ENCODE peak calls at places on chromosomes 4 and X, in five cellular contexts. One of them, this sample, is unnamed.

GRCh38 chrX:20521245-20521644 is 254.5 kb upstream of the RPS6KA3 start:
- DNase-seq in trophoblast cell: peak
- DNase-seq in H1: no peak
- DNase-seq in neuronal stem cell: no peak
- DNase-seq in H9: no peak
- DNase-seq in this sample: peak

GRCh38 chrX:29528281-29528680 is 687.1 kb upstream of the MAGEB2 start:
- DNase-seq in neuronal stem cell: no peak
- DNase-seq in H9: no peak
- DNase-seq in H1: no peak
- DNase-seq in trophoblast cell: no peak
- DNase-seq in this sample: peak

GRCh38 chrX:53282313-53282712 is 929 bp upstream of the IQSEC2 start:
- DNase-seq in H9: no peak
- DNase-seq in neuronal stem cell: no peak
- DNase-seq in H1: no peak
- DNase-seq in trophoblast cell: no peak
- DNase-seq in this sample: no peak

GRCh38 chr4:71863457-71863856 is 79.6 kb upstream of the GC start:
- DNase-seq in H1: no peak
- DNase-seq in neuronal stem cell: no peak
- DNase-seq in trophoblast cell: no peak
- DNase-seq in H9: no peak
- DNase-seq in this sample: no peak

GRCh38 chrX:20585782-20586181 is 319.1 kb upstream of the RPS6KA3 start:
- DNase-seq in H1: no peak
- DNase-seq in neuronal stem cell: no peak
- DNase-seq in trophoblast cell: peak
- DNase-seq in H9: no peak
- DNase-seq in this sample: no peak

GRCh38 chrX:73728518-73729023 is 165.6 kb downstream of the CHIC1 start:
- DNase-seq in trophoblast cell: no peak
- DNase-seq in neuronal stem cell: peak
- DNase-seq in H9: no peak
- DNase-seq in H1: no peak
- DNase-seq in this sample: no peak

GRCh38 chr4:87543835-87544461 is 14.8 kb upstream of the SPARCL1 start:
- DNase-seq in trophoblast cell: peak
- DNase-seq in H9: no peak
- DNase-seq in H1: no peak
- DNase-seq in neuronal stem cell: no peak
- DNase-seq in this sample: peak

GRCh38 chrX:67555578-67556203 is 11.9 kb downstream of the AR start:
- DNase-seq in trophoblast cell: peak
- DNase-seq in H1: no peak
- DNase-seq in H9: peak
- DNase-seq in neuronal stem cell: no peak
- DNase-seq in this sample: peak

GRCh38 chr4:2186133-2186864 is 55.6 kb downstream of the HAUS3 start:
- DNase-seq in H9: peak
- DNase-seq in H1: no peak
- DNase-seq in neuronal stem cell: no peak
- DNase-seq in trophoblast cell: peak
- DNase-seq in this sample: peak

DNA sequence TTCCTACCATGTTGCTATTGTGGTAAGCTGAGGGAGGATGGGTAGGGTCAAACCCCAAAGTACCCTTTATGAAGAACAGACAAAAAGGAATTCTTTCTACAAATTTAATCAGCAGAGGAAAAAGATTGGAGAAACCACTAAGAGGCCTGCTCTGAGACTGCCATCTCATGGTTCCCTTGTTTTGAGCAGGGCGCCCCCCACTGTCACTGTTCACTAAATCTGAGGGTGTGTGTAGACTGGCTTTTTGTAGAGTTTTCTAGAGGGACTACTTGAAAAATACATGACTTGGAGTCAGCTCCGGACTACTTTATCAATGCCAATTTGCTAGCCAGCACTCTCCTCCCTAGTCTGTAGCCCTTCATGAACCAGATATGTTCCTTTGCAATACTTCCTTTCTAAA is 324.8 kb downstream of the FRMPD4 start:
- DNase-seq in H9: no peak
- DNase-seq in trophoblast cell: no peak
- DNase-seq in H1: no peak
- DNase-seq in neuronal stem cell: no peak
- DNase-seq in this sample: no peak
- H2BK12ac ChIP-seq in H9: no peak
- H2BK12ac ChIP-seq in trophoblast cell: no peak
- H2BK12ac ChIP-seq in H1: no peak
- H2BK12ac ChIP-seq in neuronal stem cell: no peak
- H2BK12ac ChIP-seq in this sample: no peak

DNA sequence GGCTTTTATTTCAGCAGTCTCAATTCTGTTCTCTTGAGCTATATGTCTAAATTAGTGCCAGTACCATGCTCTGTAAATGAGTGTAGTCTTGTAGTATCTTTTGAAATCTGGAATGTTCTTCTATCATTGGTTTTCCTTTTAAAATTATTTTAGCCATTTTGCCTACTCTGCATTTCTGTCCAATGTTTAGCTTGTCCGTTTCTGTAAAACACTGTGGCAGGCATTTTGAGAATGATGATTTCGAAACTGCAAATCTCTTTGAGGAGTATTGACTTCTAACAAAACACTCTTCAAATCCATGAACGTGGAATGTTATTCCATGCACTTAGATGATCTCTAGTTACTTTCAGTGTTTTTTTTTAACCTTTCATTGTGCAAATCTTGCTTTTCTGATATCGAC is 28.3 kb upstream of the PPP4R3C start:
- DNase-seq in H1: no peak
- DNase-seq in trophoblast cell: peak
- DNase-seq in neuronal stem cell: no peak
- DNase-seq in H9: no peak
- DNase-seq in this sample: no peak
- H2BK12ac ChIP-seq in H1: no peak
- H2BK12ac ChIP-seq in trophoblast cell: no peak
- H2BK12ac ChIP-seq in neuronal stem cell: no peak
- H2BK12ac ChIP-seq in H9: no peak
- H2BK12ac ChIP-seq in this sample: no peak

GRCh38 chrX:150460781-150461180 is 97.7 kb downstream of the MAMLD1 start:
- DNase-seq in neuronal stem cell: no peak
- DNase-seq in trophoblast cell: no peak
- DNase-seq in H9: no peak
- DNase-seq in H1: no peak
- DNase-seq in this sample: no peak

GRCh38 chrX:150459168-150459567 is 96.1 kb downstream of the MAMLD1 start:
- DNase-seq in trophoblast cell: no peak
- DNase-seq in H1: no peak
- DNase-seq in neuronal stem cell: no peak
- DNase-seq in H9: no peak
- DNase-seq in this sample: no peak

GRCh38 chrX:150456941-150457340 is 93.8 kb downstream of the MAMLD1 start:
- DNase-seq in H9: no peak
- DNase-seq in neuronal stem cell: no peak
- DNase-seq in trophoblast cell: no peak
- DNase-seq in H1: no peak
- DNase-seq in this sample: no peak

GRCh38 chrX:150463566-150463965 is 100.4 kb downstream of the MAMLD1 start:
- DNase-seq in H1: no peak
- DNase-seq in trophoblast cell: no peak
- DNase-seq in neuronal stem cell: no peak
- DNase-seq in H9: no peak
- DNase-seq in this sample: no peak

DNA sequence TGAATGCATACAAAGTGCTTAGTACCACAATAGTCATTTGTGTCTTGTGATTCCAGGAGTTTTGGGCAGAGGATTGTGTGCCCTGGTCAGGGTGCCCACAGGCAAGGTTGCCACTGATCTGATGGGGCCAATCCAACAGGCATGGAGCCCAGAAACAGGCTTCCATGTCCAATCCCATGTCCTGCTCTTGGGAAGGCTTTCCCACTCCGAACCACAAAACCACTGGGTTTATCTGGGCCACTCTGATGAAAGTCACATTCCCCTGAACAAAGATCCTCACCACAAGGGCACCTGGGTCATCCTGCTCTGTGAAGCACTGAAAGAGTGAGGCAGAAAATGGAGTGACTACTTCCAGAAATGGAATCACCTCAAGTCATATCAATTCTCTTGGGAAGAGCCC is 96.9 kb downstream of the MAMLD1 start:
- DNase-seq in H9: no peak
- DNase-seq in neuronal stem cell: no peak
- DNase-seq in trophoblast cell: no peak
- DNase-seq in H1: no peak
- DNase-seq in this sample: no peak
- H2BK12ac ChIP-seq in H9: no peak
- H2BK12ac ChIP-seq in neuronal stem cell: no peak
- H2BK12ac ChIP-seq in trophoblast cell: no peak
- H2BK12ac ChIP-seq in H1: no peak
- H2BK12ac ChIP-seq in this sample: no peak

DNA sequence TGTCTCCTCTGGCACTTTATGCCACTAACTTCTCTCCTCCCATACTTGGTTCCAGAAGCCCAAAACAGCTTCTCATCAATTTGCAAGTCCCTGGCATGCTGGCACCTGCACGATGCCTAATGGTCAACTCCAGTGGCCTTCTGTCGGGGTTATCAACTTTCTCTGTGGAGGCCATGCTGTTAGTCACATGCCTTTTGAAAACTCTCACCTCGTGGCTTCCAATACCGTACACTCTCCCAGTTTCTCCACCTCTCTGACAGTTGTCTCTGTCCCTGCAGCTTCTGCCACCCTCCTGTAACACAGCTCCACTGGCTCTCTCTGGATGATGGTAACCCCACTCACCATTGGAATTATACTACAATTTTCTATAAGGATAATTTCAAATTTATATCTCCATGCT is 324.0 kb downstream of the NR3C2 start:
- DNase-seq in neuronal stem cell: no peak
- DNase-seq in H9: no peak
- DNase-seq in H1: no peak
- DNase-seq in trophoblast cell: no peak
- DNase-seq in this sample: no peak
- H2BK12ac ChIP-seq in neuronal stem cell: no peak
- H2BK12ac ChIP-seq in H9: no peak
- H2BK12ac ChIP-seq in H1: no peak
- H2BK12ac ChIP-seq in trophoblast cell: no peak
- H2BK12ac ChIP-seq in this sample: no peak

DNA sequence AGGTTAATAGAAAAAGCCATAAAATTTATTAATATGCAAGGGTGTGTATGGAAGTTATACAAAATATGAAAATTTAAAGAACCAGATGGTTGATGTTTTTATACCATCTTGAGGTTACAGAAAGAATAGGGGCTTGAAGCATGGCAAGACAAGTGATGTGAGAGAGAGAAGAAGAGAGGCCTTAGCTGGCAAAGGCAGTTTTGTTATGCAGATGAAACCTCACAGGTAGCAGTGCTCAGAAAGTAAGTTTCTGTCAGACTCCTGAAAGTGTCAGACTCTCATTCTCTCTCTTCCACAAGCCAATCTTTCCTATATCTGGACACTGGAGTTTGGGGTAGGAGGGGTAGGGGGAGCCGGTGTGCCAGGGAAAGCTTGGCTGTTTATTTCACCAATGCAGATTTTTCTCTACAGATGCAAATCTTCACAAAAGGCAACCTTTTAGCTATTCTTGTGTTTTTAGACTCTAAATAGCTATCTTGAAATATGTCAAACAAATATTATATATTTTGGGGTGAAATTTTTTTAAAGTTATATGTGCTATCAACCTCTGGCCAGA is 124.5 kb downstream of the CFAP299 start:
- DNase-seq in H9: no peak
- DNase-seq in H1: no peak
- DNase-seq in trophoblast cell: no peak
- DNase-seq in neuronal stem cell: no peak
- DNase-seq in this sample: no peak
- H2BK12ac ChIP-seq in H9: no peak
- H2BK12ac ChIP-seq in H1: no peak
- H2BK12ac ChIP-seq in trophoblast cell: no peak
- H2BK12ac ChIP-seq in neuronal stem cell: no peak
- H2BK12ac ChIP-seq in this sample: no peak

GRCh38 chr4:78483811-78484210 is 67.8 kb upstream of the ANXA3 start:
- DNase-seq in H1: no peak
- DNase-seq in neuronal stem cell: no peak
- DNase-seq in H9: no peak
- DNase-seq in trophoblast cell: no peak
- DNase-seq in this sample: no peak
- H2BK12ac ChIP-seq in H1: no peak
- H2BK12ac ChIP-seq in neuronal stem cell: no peak
- H2BK12ac ChIP-seq in H9: no peak
- H2BK12ac ChIP-seq in trophoblast cell: no peak
- H2BK12ac ChIP-seq in this sample: no peak

DNA sequence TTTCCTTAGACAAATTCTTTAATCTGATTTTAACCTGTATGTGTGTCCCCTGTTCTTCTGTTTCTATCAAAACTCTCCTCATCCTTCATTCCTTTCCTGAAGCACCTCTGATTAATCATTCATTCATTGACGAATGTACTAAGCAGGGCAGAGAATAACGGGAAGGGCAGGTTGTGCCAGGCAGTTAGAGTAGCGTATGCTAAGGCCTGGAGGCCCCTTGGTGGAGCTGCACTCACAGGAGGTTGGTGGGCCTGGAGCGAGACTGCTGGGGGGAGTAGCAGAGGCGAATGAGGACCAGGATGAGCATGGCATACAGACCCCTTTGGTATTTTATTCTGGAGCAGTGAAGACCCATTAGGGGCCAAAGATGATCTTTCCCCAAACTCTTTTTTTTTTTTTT is 22.5 kb downstream of the PTTG2 start:
- DNase-seq in neuronal stem cell: no peak
- DNase-seq in H1: no peak
- DNase-seq in trophoblast cell: peak
- DNase-seq in H9: no peak
- DNase-seq in this sample: no peak
- H2BK12ac ChIP-seq in neuronal stem cell: no peak
- H2BK12ac ChIP-seq in H1: no peak
- H2BK12ac ChIP-seq in trophoblast cell: peak
- H2BK12ac ChIP-seq in H9: no peak
- H2BK12ac ChIP-seq in this sample: no peak

DNA sequence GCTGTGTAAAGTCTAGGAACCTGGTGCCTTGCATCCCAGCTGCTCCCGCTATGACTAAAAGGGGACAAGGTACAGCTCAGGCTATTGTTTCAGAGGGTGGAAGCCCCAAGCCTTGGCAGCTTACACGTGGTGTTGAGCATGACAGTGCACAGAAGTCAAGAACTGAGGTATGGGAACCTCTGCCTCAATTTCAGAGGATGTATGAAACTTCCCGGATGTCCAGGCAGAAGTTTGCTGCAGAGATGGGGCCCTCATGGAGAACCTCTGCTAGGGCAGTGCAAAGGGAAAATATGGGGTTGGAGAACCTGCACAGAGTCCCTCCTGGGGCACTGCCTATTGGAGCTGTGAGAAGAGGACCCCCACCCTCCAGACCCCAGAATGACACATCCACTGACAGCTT is 76.6 kb downstream of the DDX60 start:
- DNase-seq in trophoblast cell: no peak
- DNase-seq in neuronal stem cell: no peak
- DNase-seq in H9: no peak
- DNase-seq in H1: no peak
- DNase-seq in this sample: no peak
- H2BK12ac ChIP-seq in trophoblast cell: no peak
- H2BK12ac ChIP-seq in neuronal stem cell: no peak
- H2BK12ac ChIP-seq in H9: no peak
- H2BK12ac ChIP-seq in H1: no peak
- H2BK12ac ChIP-seq in this sample: no peak